ENCODE peak calls at places on chromosomes 12 and 14, in five cellular contexts. K, D, O, U and V are unnamed samples.

GRCh38 chr12:23359975-23360638 is 589.4 kb downstream of the SOX5 start:
- DNase-seq in D (no peak), O (no peak), K (no peak), U (no peak), V (no peak)

GRCh38 chr12:26187429-26187828 is 7.9 kb upstream of the SSPN start:
- DNase-seq in K (peak; percentile 73), U (no peak), O (no peak), D (no peak), V (no peak)

GRCh38 chr14:74905595-74906142 is 17.4 kb downstream of the RPS6KL1 start:
- DNase-seq in U (peak; percentile 51), O (peak; percentile 34), K (peak; percentile 80), D (peak; percentile 89), V (no peak)

GRCh38 chr14:34851395-34851794 is 23.8 kb downstream of the BAZ1A start:
- DNase-seq in K (no peak), O (peak; percentile 71), D (no peak), U (peak; percentile 64), V (no peak)

GRCh38 chr12:4440187-4440941 is 5.3 kb downstream of the FGF6 start:
- DNase-seq in O (no peak), D (no peak), K (no peak), U (no peak), V (peak; percentile 65)

GRCh38 chr14:52015411-52016030 is 26.2 kb downstream of the RTRAF start:
- DNase-seq in K (peak; percentile 85), D (peak; percentile 44), U (peak; percentile 39), O (peak; percentile 17), V (no peak)

GRCh38 chr14:30874120-30874998 is at the start of gene COCH:
- DNase-seq in O (no peak), U (peak; percentile 63), K (no peak), D (no peak), V (no peak)

GRCh38 chr12:88993655-88994054 is 358.6 kb downstream of the DUSP6 start:
- DNase-seq in K (no peak), O (peak; percentile 83), D (no peak), U (peak; percentile 69), V (no peak)

GRCh38 chr14:32329146-32329545 is at the start of gene AKAP6:
- DNase-seq in U (no peak), K (peak; percentile 45), D (no peak), O (no peak), V (no peak)

GRCh38 chr12:127690161-127690560 is 576.8 kb upstream of the TMEM132C start:
- DNase-seq in O (no peak), U (no peak), D (no peak), K (no peak), V (no peak)

GRCh38 chr12:52543985-52544888 is 8.7 kb downstream of the KRT71 start:
- DNase-seq in K (peak; percentile 23), U (peak; percentile 18), D (peak; percentile 29), O (no peak), V (no peak)

GRCh38 chr14:75232597-75232996 is 46.0 kb upstream of the FOS start:
- DNase-seq in U (no peak), O (no peak), D (no peak), K (no peak), V (no peak)

GRCh38 chr12:47972895-47973294 is 9.5 kb downstream of the TMEM106C start:
- DNase-seq in U (no peak), O (no peak), D (no peak), K (no peak), V (no peak)

GRCh38 chr14:53609009-53609408 is 347.6 kb downstream of the BMP4 start:
- DNase-seq in K (no peak), O (no peak), D (no peak), U (no peak), V (no peak)

GRCh38 chr12:57909611-57910010 is 31.8 kb upstream of the ATP23 start:
- DNase-seq in D (no peak), U (no peak), O (no peak), K (no peak), V (no peak)

GRCh38 chr12:93237235-93237915 is 140.3 kb upstream of the NUDT4 start:
- DNase-seq in D (peak; percentile 51), K (no peak), O (no peak), U (no peak), V (no peak)

GRCh38 chr12:8948711-8949524 is 527 bp downstream of the M6PR start:
- DNase-seq in K (peak; percentile 40), O (peak; percentile 40), D (peak; percentile 35), U (peak; percentile 16), V (no peak)

GRCh38 chr12:131473721-131474709 is 236.9 kb upstream of the SFSWAP start:
- DNase-seq in D (no peak), K (no peak), O (no peak), U (no peak), V (peak; percentile 40)

GRCh38 chr14:97156705-97157104 is 359.5 kb downstream of the VRK1 start:
- DNase-seq in O (no peak), D (no peak), K (no peak), U (no peak), V (no peak)

GRCh38 chr12:108605000-108605689 is 7.3 kb upstream of the TMEM119 start:
- DNase-seq in O (no peak), D (peak; percentile 66), K (no peak), U (no peak), V (no peak)

GRCh38 chr14:35416108-35416750 is 11.7 kb upstream of the NFKBIA start:
- DNase-seq in O (no peak), U (no peak), D (no peak), K (no peak), V (no peak)

DNA sequence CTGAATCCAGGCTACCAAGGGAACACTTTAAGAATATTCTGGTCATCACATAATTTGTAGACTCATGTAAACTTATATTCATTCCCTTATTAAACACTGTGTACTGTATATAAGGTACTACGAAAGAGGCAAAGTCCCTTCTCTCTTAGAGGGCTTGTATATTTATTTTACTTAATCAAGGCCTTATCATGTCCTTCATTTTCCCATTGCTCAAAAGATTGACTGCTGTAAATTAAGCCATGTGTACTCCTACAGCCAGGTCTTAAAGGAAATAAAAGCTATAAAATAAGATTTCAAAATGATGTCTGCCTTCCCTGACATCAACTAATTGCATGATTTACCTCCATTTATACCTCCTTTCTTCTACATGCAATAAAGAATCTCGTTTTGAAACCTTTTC is 5.0 kb downstream of the DENND5B start:
- DNase-seq in U (no peak), K (no peak), O (no peak), D (no peak), V (no peak)
- H3K27ac ChIP-seq in U (peak overlapping the region; percentile 77), K (no peak overlapping the region), O (no peak overlapping the region), D (no peak overlapping the region), V (no peak overlapping the region)

GRCh38 chr14:68951800-68952540 is 27.1 kb downstream of the ACTN1 start:
- DNase-seq in K (no peak), O (no peak), D (no peak), U (no peak), V (no peak)

GRCh38 chr14:68950111-68950510 is 29.0 kb downstream of the ACTN1 start:
- DNase-seq in U (peak; percentile 67), D (no peak), K (no peak), O (peak; percentile 44), V (no peak)

GRCh38 chr14:68949236-68949965 is 29.7 kb downstream of the ACTN1 start:
- DNase-seq in K (no peak), D (no peak), U (no peak), O (no peak), V (no peak)

GRCh38 chr14:68952544-68953535 is 26.3 kb downstream of the ACTN1 start:
- DNase-seq in O (peak; percentile 94), U (no peak), D (no peak), K (peak; percentile 55), V (no peak)

GRCh38 chr14:68951051-68951797 is 27.9 kb downstream of the ACTN1 start:
- DNase-seq in O (peak; percentile 96), K (peak; percentile 86), U (peak; percentile 95), D (peak; percentile 92), V (peak; percentile 95)
- H3K4me1 ChIP-seq in O (peaks cover 63% of the 10 kb centered on the region), K (peaks cover 66% of the 10 kb centered on the region), U (peaks cover 100% of the 10 kb centered on the region), D (peaks cover 16% of the 10 kb centered on the region), V (peaks cover 98% of the 10 kb centered on the region)

GRCh38 chr12:124387510-124387855 is 92.6 kb downstream of the RFLNA start:
- DNase-seq in D (peak; percentile 68), K (no peak), O (no peak), U (no peak), V (no peak)
- TF ChIP-seq POLR2A in D (peak; percentile 11), K (no peak), O (no peak), U (no peak), V (no peak)

DNA sequence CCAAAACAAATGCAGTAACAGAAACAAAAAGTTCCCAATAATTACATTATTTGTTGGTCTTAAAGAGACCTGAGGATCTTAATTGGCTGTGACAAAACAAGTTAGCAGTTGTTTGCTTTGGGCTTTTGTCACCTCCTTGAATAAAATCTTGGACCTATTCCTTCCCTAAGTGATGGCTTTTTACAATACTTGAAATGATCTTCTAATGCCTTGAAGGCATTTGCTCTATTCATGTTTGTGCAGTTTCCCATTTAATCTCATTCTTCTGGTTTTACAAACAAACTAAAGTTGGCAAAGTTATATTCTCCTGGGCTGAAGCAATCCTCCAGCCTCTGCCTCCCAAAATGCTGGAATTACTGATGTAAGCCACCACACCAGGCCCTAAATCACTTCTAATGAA is 98.8 kb downstream of the OSBPL8 start:
- DNase-seq in D (no peak), U (no peak), O (no peak), K (no peak), V (no peak)
- H3K27ac ChIP-seq in D (no peak overlapping the region), U (no peak overlapping the region), O (no peak overlapping the region), K (no peak overlapping the region), V (no peak overlapping the region)